ENCODE peak calls at places on chromosomes 2 and 18, in seven cellular contexts. One of them, this sample, is unnamed.

GRCh38 chr2:24774373-24774772 is 18.8 kb downstream of the PTRHD1 start:
- DNase-seq in DMS153: no peak
- DNase-seq in breast epithelium: no peak
- DNase-seq in A172: no peak
- DNase-seq in stimulated activated CD4-positive, alpha-beta T cell treated with anti-CD3 and anti-CD28 coated beads, TNF-alpha, amount 100 ng/mL, for 24 hours: no peak
- DNase-seq in thyroid gland: no peak
- DNase-seq in hypothalamus: no peak
- DNase-seq in this sample: no peak

GRCh38 chr18:32289480-32290075 is 99.7 kb downstream of the MEP1B start:
- DNase-seq in DMS153: peak; percentile 26
- DNase-seq in breast epithelium: no peak
- DNase-seq in A172: peak; percentile 38
- DNase-seq in stimulated activated CD4-positive, alpha-beta T cell treated with anti-CD3 and anti-CD28 coated beads, TNF-alpha, amount 100 ng/mL, for 24 hours: peak; percentile 3
- DNase-seq in thyroid gland: peak; percentile 25
- DNase-seq in hypothalamus: peak; percentile 50
- DNase-seq in this sample: peak; percentile 50

GRCh38 chr2:7094113-7094760 is 177.0 kb downstream of the RNF144A start:
- DNase-seq in DMS153: no peak
- DNase-seq in breast epithelium: no peak
- DNase-seq in A172: no peak
- DNase-seq in stimulated activated CD4-positive, alpha-beta T cell treated with anti-CD3 and anti-CD28 coated beads, TNF-alpha, amount 100 ng/mL, for 24 hours: no peak
- DNase-seq in thyroid gland: peak; percentile 76
- DNase-seq in hypothalamus: no peak
- DNase-seq in this sample: no peak

GRCh38 chr2:108895188-108895587 is 93.8 kb downstream of the EDAR start:
- DNase-seq in DMS153: no peak
- DNase-seq in breast epithelium: no peak
- DNase-seq in A172: no peak
- DNase-seq in stimulated activated CD4-positive, alpha-beta T cell treated with anti-CD3 and anti-CD28 coated beads, TNF-alpha, amount 100 ng/mL, for 24 hours: no peak
- DNase-seq in thyroid gland: no peak
- DNase-seq in hypothalamus: no peak
- DNase-seq in this sample: no peak

GRCh38 chr2:78845786-78846185 is 179.7 kb upstream of the REG3G start:
- DNase-seq in DMS153: no peak
- DNase-seq in breast epithelium: no peak
- DNase-seq in A172: peak; percentile 18
- DNase-seq in stimulated activated CD4-positive, alpha-beta T cell treated with anti-CD3 and anti-CD28 coated beads, TNF-alpha, amount 100 ng/mL, for 24 hours: no peak
- DNase-seq in thyroid gland: no peak
- DNase-seq in hypothalamus: no peak
- DNase-seq in this sample: no peak

GRCh38 chr18:78304199-78304826 is 675.3 kb upstream of the SALL3 start:
- DNase-seq in DMS153: peak; percentile 11
- DNase-seq in breast epithelium: no peak
- DNase-seq in A172: no peak
- DNase-seq in stimulated activated CD4-positive, alpha-beta T cell treated with anti-CD3 and anti-CD28 coated beads, TNF-alpha, amount 100 ng/mL, for 24 hours: no peak
- DNase-seq in thyroid gland: no peak
- DNase-seq in hypothalamus: no peak
- DNase-seq in this sample: no peak

GRCh38 chr18:74375999-74376398 is 60.4 kb downstream of the C18orf63 start:
- DNase-seq in DMS153: no peak
- DNase-seq in breast epithelium: no peak
- DNase-seq in A172: peak; percentile 3
- DNase-seq in stimulated activated CD4-positive, alpha-beta T cell treated with anti-CD3 and anti-CD28 coated beads, TNF-alpha, amount 100 ng/mL, for 24 hours: no peak
- DNase-seq in thyroid gland: no peak
- DNase-seq in hypothalamus: no peak
- DNase-seq in this sample: no peak

GRCh38 chr2:72788756-72789155 is 37.1 kb downstream of the EXOC6B start:
- DNase-seq in DMS153: no peak
- DNase-seq in breast epithelium: no peak
- DNase-seq in A172: peak; percentile 78
- DNase-seq in stimulated activated CD4-positive, alpha-beta T cell treated with anti-CD3 and anti-CD28 coated beads, TNF-alpha, amount 100 ng/mL, for 24 hours: no peak
- DNase-seq in thyroid gland: no peak
- DNase-seq in hypothalamus: no peak
- DNase-seq in this sample: no peak

GRCh38 chr18:69655816-69656215 is 255.1 kb downstream of the DOK6 start:
- DNase-seq in DMS153: no peak
- DNase-seq in breast epithelium: no peak
- DNase-seq in A172: no peak
- DNase-seq in stimulated activated CD4-positive, alpha-beta T cell treated with anti-CD3 and anti-CD28 coated beads, TNF-alpha, amount 100 ng/mL, for 24 hours: no peak
- DNase-seq in thyroid gland: no peak
- DNase-seq in hypothalamus: no peak
- DNase-seq in this sample: no peak

GRCh38 chr2:142944264-142944663 is 66.8 kb downstream of the KYNU start:
- DNase-seq in DMS153: no peak
- DNase-seq in breast epithelium: no peak
- DNase-seq in A172: peak; percentile 88
- DNase-seq in stimulated activated CD4-positive, alpha-beta T cell treated with anti-CD3 and anti-CD28 coated beads, TNF-alpha, amount 100 ng/mL, for 24 hours: no peak
- DNase-seq in thyroid gland: no peak
- DNase-seq in hypothalamus: no peak
- DNase-seq in this sample: no peak

GRCh38 chr18:21777814-21778213 is 37.2 kb downstream of the MIB1 start:
- DNase-seq in DMS153: no peak
- DNase-seq in breast epithelium: no peak
- DNase-seq in A172: no peak
- DNase-seq in stimulated activated CD4-positive, alpha-beta T cell treated with anti-CD3 and anti-CD28 coated beads, TNF-alpha, amount 100 ng/mL, for 24 hours: no peak
- DNase-seq in thyroid gland: no peak
- DNase-seq in hypothalamus: no peak
- DNase-seq in this sample: no peak

GRCh38 chr18:8253943-8254342 is 355.3 kb upstream of the RAB12 start:
- DNase-seq in DMS153: no peak
- DNase-seq in breast epithelium: no peak
- DNase-seq in A172: no peak
- DNase-seq in stimulated activated CD4-positive, alpha-beta T cell treated with anti-CD3 and anti-CD28 coated beads, TNF-alpha, amount 100 ng/mL, for 24 hours: no peak
- DNase-seq in thyroid gland: no peak
- DNase-seq in hypothalamus: no peak
- DNase-seq in this sample: no peak

This sample was measured in Jurkat, Clone E6-1.